ENCODE peak calls at places on chromosomes 4 and X, in six cellular contexts. J is iPS DF 6.9; D is glomerular endothelial cell; R is ELR; L is activated naive CD4-positive, alpha-beta T cell treated with anti-CD3 and anti-CD28 coated beads, Interleukin-2, amount 10 ng/mL, durations not matched to agents 7 days and 5 days; K is foreskin keratinocyte. I is an unnamed sample.

GRCh38 chr4:52869196-52869595 is 7.1 kb downstream of the RASL11B start:
- DNase-seq in R (no peak), D (no peak), L (no peak), J (no peak), K (no peak), I (no peak)

GRCh38 chr4:169612869-169613859 is 781 bp upstream of the NEK1 start:
- DNase-seq in D (peak; percentile 52), R (peak; percentile 82), J (no peak), L (peak; percentile 82), K (no peak), I (peak; percentile 92)

GRCh38 chrX:55624403-55624802 is 1.2 kb downstream of the FOXR2 start:
- DNase-seq in R (no peak), K (no peak), L (no peak), J (no peak), D (no peak), I (no peak)

GRCh38 chr4:166202991-166203390 is 330.0 kb downstream of the TLL1 start:
- DNase-seq in K (no peak), D (no peak), J (no peak), R (no peak), L (no peak), I (no peak)

GRCh38 chrX:110317079-110317819 is 636 bp downstream of the AMMECR1 start:
- DNase-seq in L (peak; percentile 43), D (no peak), J (no peak), R (peak; percentile 41), K (no peak), I (peak; percentile 75)

GRCh38 chr4:83252782-83253405 is 31.7 kb downstream of the COQ2 start:
- DNase-seq in J (peak; percentile 20), K (no peak), D (peak; percentile 50), R (peak; percentile 73), L (peak; percentile 87), I (peak; percentile 91)

GRCh38 chrX:21934414-21934813 is 6.1 kb upstream of the SMS start:
- DNase-seq in K (peak; percentile 64), D (no peak), J (no peak), R (peak; percentile 78), L (no peak), I (no peak)

GRCh38 chr4:10958226-10958856 is 273.8 kb upstream of the CLNK start:
- DNase-seq in J (no peak), R (no peak), K (no peak), D (no peak), L (no peak), I (no peak)

GRCh38 chr4:187484186-187484585 is 511.4 kb upstream of the ZFP42 start:
- DNase-seq in J (no peak), L (no peak), K (no peak), D (no peak), R (no peak), I (no peak)

GRCh38 chr4:40621592-40622512 is 7.8 kb downstream of the RBM47 start:
- DNase-seq in J (no peak), D (no peak), R (peak; percentile 93), L (peak; percentile 30), K (peak; percentile 90), I (peak; percentile 96)

GRCh38 chr4:138053601-138054322 is 188.4 kb downstream of the SLC7A11 start:
- DNase-seq in K (peak; percentile 85), L (no peak), D (no peak), R (peak; percentile 93), J (no peak), I (no peak)

GRCh38 chr4:40842725-40843401 is 93.1 kb downstream of the NSUN7 start:
- DNase-seq in K (no peak), L (no peak), D (no peak), J (no peak), R (no peak), I (no peak)

GRCh38 chrX:68654693-68655092 is 7.2 kb downstream of the STARD8 start:
- DNase-seq in K (no peak), D (no peak), L (no peak), R (no peak), J (no peak), I (no peak)

GRCh38 chr4:87807402-87807801 is 8.0 kb downstream of the IBSP start:
- DNase-seq in D (no peak), R (no peak), J (no peak), K (no peak), L (no peak), I (peak; percentile 53)

GRCh38 chrX:132651411-132652086 is 162.7 kb upstream of the MBNL3 start:
- DNase-seq in D (no peak), J (no peak), K (no peak), R (no peak), L (no peak), I (no peak)

GRCh38 chr4:71692198-71692597 is 91.7 kb downstream of the GC start:
- DNase-seq in J (no peak), K (no peak), R (no peak), L (no peak), D (no peak), I (no peak)

GRCh38 chr4:181569553-181569952 is 673.6 kb upstream of the TENM3 start:
- DNase-seq in J (no peak), K (peak; percentile 29), L (no peak), D (no peak), R (peak; percentile 43), I (peak; percentile 63)

GRCh38 chr4:15400911-15401671 is 26.7 kb upstream of the C1QTNF7 start:
- DNase-seq in L (peak; percentile 59), K (no peak), D (no peak), R (peak; percentile 57), J (no peak), I (no peak)

GRCh38 chr4:121272526-121272925 is 108.3 kb downstream of the QRFPR start:
- DNase-seq in L (no peak), R (peak; percentile 78), J (no peak), D (no peak), K (peak; percentile 79), I (no peak)

GRCh38 chr4:86927843-86928395 is 6.9 kb upstream of the AFF1 start:
- DNase-seq in J (no peak), K (peak; percentile 99), R (peak; percentile 91), L (no peak), D (no peak), I (no peak)

GRCh38 chr4:156933633-156934258 is 37.9 kb downstream of the PDGFC start:
- DNase-seq in J (no peak), K (peak; percentile 100), R (peak; percentile 95), D (no peak), L (no peak), I (peak; percentile 13)

GRCh38 chrX:119762718-119763117 is 4.3 kb downstream of the SOWAHD start:
- DNase-seq in R (no peak), L (no peak), J (no peak), D (no peak), K (no peak), I (no peak)

GRCh38 chrX:74613350-74614192 is 853 bp downstream of the RLIM start:
- DNase-seq in L (no peak), J (no peak), D (no peak), K (no peak), R (peak; percentile 58), I (peak; percentile 50)

GRCh38 chr4:182752158-182752910 is 164.9 kb downstream of the DCTD start:
- DNase-seq in L (no peak), D (peak; percentile 56), J (no peak), R (peak; percentile 70), K (peak; percentile 64), I (no peak)

GRCh38 chrX:152313529-152314302 is 137.4 kb downstream of the GABRA3 start:
- DNase-seq in K (no peak), J (no peak), D (no peak), L (no peak), R (no peak), I (peak; percentile 16)

GRCh38 chrX:135652602-135653001 is 60.8 kb upstream of the CT45A1 start:
- DNase-seq in K (no peak), J (no peak), D (no peak), L (no peak), R (no peak), I (no peak)

GRCh38 chrX:9141496-9141895 is 107.6 kb upstream of the FAM9B start:
- DNase-seq in L (no peak), R (peak; percentile 74), D (no peak), K (peak; percentile 73), J (no peak), I (no peak)

GRCh38 chrX:136146614-136147319 is 566 bp upstream of the FHL1 start:
- DNase-seq in K (no peak), R (peak; percentile 9), D (no peak), J (no peak), L (peak; percentile 31), I (no peak)

GRCh38 chr4:19298998-19299397 is 952.7 kb upstream of the SLIT2 start:
- DNase-seq in L (no peak), D (no peak), K (no peak), J (no peak), R (peak; percentile 40), I (no peak)

GRCh38 chrX:154097003-154097596 is 417 bp downstream of the MECP2 start:
- DNase-seq in L (peak; percentile 65), K (no peak), R (peak; percentile 71), J (no peak), D (no peak), I (peak; percentile 74)

GRCh38 chr4:4792516-4792915 is 66.9 kb upstream of the MSX1 start:
- DNase-seq in L (no peak), K (no peak), D (no peak), J (no peak), R (no peak), I (no peak)

GRCh38 chr4:150176559-150176958 is 98.3 kb downstream of the DCLK2 start:
- DNase-seq in D (no peak), J (no peak), R (no peak), L (no peak), K (peak; percentile 60), I (no peak)

GRCh38 chr4:72326692-72327632 is 242.1 kb downstream of the ADAMTS3 start:
- DNase-seq in D (no peak), L (no peak), J (no peak), R (peak; percentile 61), K (no peak), I (peak; percentile 65)

GRCh38 chrX:88425739-88426138 is 321.3 kb upstream of the CPXCR1 start:
- DNase-seq in L (no peak), D (no peak), R (no peak), J (no peak), K (no peak), I (peak; percentile 19)

GRCh38 chrX:40272786-40273185 is 175.0 kb upstream of the BCOR start:
- DNase-seq in D (no peak), J (no peak), K (no peak), R (no peak), L (no peak), I (no peak)

GRCh38 chrX:38206542-38206941 is 14.1 kb downstream of the SRPX start:
- DNase-seq in K (no peak), L (no peak), J (no peak), D (no peak), R (peak; percentile 36), I (no peak)

GRCh38 chr4:78155616-78156105 is 98.5 kb downstream of the FRAS1 start:
- DNase-seq in K (no peak), D (no peak), R (no peak), L (no peak), J (no peak), I (no peak)

GRCh38 chr4:42673084-42673429 is 16.2 kb upstream of the ATP8A1 start:
- DNase-seq in K (no peak), R (no peak), J (no peak), L (no peak), D (no peak), I (no peak)

GRCh38 chr4:173264245-173264959 is 69.8 kb downstream of the HMGB2 start:
- DNase-seq in D (no peak), K (no peak), R (no peak), J (no peak), L (peak; percentile 64), I (peak; percentile 94)